ENCODE peak calls at places on chromosomes 6 and 20, in four cellular contexts. P is transverse colon, Q is IMR-90, I is thyroid gland. O is an unnamed sample.

GRCh38 chr6:139587469-139587868 is 213.0 kb upstream of the CITED2 start:
- DNase-seq in P (no peak), Q (peak; percentile 93), I (no peak), O (peak; percentile 12)

GRCh38 chr6:81909981-81910910 is 157.8 kb upstream of the TENT5A start:
- DNase-seq in P (no peak), Q (peak; percentile 33), I (no peak), O (no peak)

GRCh38 chr6:89406157-89406556 is 5.9 kb downstream of the RRAGD start:
- DNase-seq in P (no peak), Q (no peak), I (no peak), O (no peak)

GRCh38 chr6:107360476-107360875 is 98.9 kb downstream of the PDSS2 start:
- DNase-seq in P (no peak), Q (peak; percentile 46), I (no peak), O (no peak)

GRCh38 chr6:165181951-165182414 is 127.4 kb downstream of the C6orf118 start:
- DNase-seq in P (no peak), Q (no peak), I (no peak), O (no peak)

GRCh38 chr20:47678536-47678935 is 106.7 kb downstream of the SULF2 start:
- DNase-seq in P (no peak), Q (no peak), I (no peak), O (no peak)

GRCh38 chr6:36752886-36753506 is 55.4 kb downstream of the RAB44 start:
- DNase-seq in P (peak; percentile 75), Q (no peak), I (no peak), O (no peak)

GRCh38 chr20:35796556-35796955 is 24.7 kb downstream of the PHF20 start:
- DNase-seq in P (no peak), Q (peak; percentile 12), I (no peak), O (peak; percentile 12)

GRCh38 chr6:291697-292505 is at the start of gene DUSP22:
- DNase-seq in P (peak; percentile 93), Q (peak; percentile 77), I (peak; percentile 93), O (no peak)

GRCh38 chr20:25065044-25065624 is 7.2 kb upstream of the ACSS1 start:
- DNase-seq in P (peak; percentile 9), Q (no peak), I (no peak), O (no peak)

DNA sequence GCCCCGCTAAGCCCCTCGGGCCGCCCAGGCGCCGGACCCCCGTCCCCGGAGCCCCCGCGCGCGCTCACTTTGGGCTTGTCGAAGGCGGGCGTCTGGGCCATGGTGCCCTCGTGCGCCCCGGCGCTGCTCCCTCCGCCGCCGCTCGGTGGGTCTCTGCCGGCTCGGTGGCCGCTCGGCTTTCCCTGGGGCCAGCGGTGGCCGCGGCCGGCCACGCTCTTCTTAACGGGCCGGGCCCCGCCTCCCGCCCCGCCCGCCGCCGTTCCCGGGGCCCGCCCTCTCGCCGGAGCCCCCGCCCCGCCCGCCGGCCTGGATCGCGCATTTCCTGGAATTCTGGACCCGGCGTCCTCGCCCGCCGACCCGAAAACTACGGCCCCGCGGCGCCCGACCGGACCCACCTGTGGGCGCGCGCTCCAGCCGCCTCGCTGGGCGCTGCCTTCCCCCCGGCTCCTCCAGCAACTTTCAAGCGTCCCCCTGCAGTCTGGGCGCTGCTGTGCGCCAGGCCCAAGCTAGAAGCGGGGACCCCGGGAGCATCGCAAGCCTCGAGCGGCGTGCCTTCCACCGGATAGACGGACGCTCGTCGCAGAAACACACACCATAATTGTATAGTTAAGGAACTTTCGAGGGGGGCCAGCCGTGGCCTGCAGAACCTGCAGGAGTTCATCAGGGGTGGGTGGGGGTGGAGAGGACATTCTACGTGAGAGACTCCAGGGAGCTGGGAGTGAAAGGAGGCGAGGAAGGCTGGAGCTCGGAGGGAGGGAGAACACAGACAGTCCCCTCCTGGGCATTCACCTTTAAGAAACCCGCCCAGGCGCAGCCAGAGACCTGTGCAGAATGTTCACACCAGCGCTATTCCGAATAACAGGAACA is at the start of gene ADA:
- DNase-seq in P (peak; percentile 79), Q (peak; percentile 21), I (peak; percentile 66), O (peak; percentile 55)
- TF ChIP-seq POLR2A in P (no peak), Q (no peak), I (no peak), O (no peak)

DNA sequence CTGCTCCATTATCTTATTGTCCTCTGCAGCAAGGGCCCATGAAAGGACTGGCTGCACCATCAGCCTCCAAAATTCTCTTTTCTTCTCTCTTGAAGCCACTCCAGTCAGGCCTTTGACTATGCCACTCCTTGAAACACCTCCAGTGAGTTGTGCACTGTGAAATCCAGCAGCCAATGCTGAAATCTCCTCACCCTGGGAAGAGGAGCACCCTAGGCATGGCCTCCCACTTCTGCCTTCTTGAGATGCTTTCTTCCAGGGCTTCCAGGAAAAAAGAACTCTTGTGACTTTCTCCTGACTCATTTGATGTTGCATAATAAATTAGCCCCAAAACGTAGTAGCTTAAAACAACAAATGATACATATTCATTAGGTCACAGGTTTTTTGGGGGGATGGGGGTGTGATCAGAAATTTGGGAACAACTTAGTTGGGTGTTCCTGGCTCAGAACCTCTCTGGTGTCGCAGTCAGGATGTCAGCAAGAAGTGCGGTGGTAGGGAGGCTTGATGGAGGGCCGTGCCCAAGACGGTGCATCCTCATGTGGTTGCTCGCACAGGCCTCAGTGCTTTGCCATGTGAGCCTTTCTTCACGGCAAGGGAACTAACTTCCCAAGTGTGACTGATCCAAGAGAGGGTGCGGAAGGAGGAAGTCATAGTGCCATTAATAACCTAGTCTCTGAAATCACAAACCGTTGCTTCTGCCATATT is 12.1 kb downstream of the NCR2 start:
- DNase-seq in P (no peak), Q (no peak), I (no peak), O (no peak)
- TF ChIP-seq POLR2A in P (no peak), Q (no peak), I (no peak), O (no peak)

DNA sequence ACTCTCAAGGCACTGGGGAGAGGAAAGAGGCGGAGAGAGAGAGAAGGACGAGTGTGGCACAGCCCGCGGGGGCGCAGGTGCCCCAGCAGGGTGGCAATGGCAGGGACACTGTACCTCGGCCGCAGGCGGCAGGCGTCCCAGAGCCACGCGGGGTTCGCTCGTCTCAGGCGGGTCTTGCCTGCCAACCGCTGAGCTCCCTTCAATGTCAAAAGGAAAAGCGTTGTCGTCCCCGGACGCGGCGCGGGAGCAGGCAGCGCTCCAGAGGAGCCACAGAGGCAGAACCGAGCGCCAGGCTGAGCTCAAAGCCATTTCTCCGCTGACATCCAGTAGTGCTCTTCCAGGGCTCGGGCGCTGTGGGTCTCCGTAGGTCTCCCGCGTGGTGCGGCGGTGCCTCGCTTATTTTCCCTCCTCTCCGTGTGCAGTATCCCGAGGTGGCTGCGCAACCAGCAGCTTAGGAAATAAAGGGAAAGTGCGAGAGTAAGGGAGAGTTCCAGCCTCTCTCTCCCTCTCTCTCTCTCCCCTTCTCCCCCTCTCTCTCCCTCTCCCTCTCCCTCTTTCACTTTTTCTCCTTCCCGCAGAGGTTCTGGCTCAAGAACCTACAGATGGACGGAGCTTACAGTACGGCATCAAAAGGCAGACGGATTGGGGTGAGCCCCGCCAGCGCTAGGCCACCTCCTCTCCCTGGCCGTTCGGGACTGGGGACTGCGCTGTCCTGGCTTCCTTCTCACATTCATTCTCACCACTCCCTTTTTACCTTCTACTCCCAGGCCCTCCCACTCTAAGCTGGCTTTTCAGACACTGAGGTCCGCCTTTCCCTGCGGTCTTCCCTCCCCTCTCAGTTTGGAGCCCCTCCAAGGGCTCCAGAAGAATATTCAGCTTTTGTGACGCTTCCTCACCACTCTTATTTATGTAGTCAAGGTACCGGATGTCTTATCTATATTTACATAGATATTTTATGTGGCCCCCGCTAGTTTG is at the start of gene LAMA4:
- DNase-seq in P (peak; percentile 29), Q (peak; percentile 69), I (peak; percentile 61), O (no peak)
- TF ChIP-seq POLR2A in P (peak; percentile 54), Q (peak; percentile 52), I (no peak), O (no peak)

GRCh38 chr6:32969685-32970412 is 1.5 kb downstream of the BRD2 start:
- DNase-seq in P (peak; percentile 77), Q (peak; percentile 97), I (peak; percentile 80), O (peak; percentile 94)

GRCh38 chr6:32971245-32971580 is 2.8 kb downstream of the BRD2 start:
- DNase-seq in P (no peak), Q (no peak), I (no peak), O (no peak)

GRCh38 chr6:32968770-32969684 is 633 bp downstream of the BRD2 start:
- DNase-seq in P (peak; percentile 80), Q (peak; percentile 77), I (peak; percentile 69), O (peak; percentile 95)

GRCh38 chr6:32971581-32972352 is 3.4 kb downstream of the BRD2 start:
- DNase-seq in P (peak; percentile 100), Q (peak; percentile 100), I (peak; percentile 100), O (peak; percentile 100)

DNA sequence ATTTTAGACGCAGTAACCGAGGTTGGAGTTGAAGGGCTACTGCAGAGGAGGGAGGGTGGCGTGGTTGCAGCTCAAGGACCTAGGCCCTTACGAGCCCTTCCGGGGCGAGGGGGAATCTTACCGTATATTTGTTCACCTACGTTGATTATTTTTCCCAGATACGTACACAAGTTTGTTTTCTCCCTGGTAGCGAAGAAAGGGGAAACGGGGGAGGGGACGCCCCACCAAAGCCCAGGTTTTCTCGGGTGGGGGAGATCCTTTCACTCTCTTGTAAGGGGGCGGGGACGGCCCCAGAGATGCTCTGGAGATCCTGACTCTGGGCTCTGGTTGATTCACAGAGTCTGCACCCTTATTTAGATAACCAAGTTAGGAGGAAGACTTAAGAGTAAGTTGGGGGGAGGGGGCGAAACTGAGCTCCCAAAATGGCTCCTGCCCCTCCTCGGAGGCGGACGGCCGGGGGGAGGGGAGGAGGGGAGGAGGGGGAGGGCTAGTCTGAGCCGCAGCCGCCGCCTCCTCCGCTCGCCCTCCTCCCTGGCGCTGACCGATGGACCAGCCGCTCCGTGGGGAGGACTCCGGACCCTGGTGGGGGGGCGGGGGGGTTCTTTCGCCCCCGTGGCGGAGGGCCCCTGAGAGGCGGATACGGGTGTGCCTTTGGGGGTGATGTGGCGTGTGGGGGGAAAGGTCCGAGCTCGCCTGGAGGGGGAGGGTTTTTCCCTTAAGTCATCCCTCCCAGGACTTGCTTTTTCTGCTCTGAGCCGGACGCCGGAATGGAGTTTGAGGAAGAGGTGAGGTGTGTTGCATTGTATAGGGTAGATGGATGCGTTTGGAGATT is 2.2 kb downstream of the BRD2 start:
- DNase-seq in P (peak; percentile 90), Q (peak; percentile 90), I (peak; percentile 93), O (peak; percentile 89)
- TF ChIP-seq POLR2A in P (peak; percentile 9), Q (peak; percentile 64), I (no peak), O (peak; percentile 35)

DNA sequence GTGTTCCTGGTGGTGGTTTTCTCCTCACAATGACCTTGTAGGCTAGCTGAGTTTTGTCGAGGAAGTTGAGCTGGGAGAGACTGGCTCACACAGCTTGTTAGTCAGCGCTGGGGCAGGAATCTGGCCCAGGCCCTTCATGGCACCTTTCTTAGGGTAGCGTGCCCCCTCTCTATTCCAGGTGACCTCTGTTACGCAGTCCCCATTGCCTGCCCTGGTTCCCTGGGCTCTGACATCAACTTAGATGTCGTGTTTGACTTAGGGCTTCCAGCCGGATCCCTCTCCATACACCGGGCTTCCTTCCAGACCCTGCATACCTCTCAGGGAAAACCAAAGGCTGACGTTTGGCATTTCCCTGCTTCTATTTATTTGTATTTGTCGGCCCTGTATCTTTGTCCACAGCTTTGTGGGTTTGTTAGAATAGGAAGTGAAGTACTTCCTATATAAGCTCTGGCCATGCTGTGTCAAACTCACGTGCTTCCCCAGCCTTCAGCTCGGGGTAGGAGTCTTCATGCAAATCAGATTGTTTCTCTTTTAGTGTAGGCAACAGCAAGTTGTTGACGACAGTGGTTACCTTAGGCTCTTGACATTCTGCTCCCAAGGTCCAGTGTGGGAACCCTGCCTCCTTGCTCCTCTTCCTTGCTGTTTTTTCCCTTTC is 12.8 kb downstream of the IGF2R start:
- DNase-seq in P (peak; percentile 55), Q (peak; percentile 91), I (peak; percentile 46), O (peak; percentile 43)
- TF ChIP-seq POLR2A in P (peak; percentile 27), Q (no peak), I (no peak), O (no peak)

GRCh38 chr6:93420163-93420806 is 926 bp upstream of the EPHA7 start:
- DNase-seq in P (no peak), Q (no peak), I (no peak), O (no peak)

GRCh38 chr6:93418448-93419303 is 683 bp downstream of the EPHA7 start:
- DNase-seq in P (peak; percentile 18), Q (no peak), I (peak; percentile 8), O (peak; percentile 2)

GRCh38 chr6:93418113-93418447 is 1.3 kb downstream of the EPHA7 start:
- DNase-seq in P (no peak), Q (no peak), I (no peak), O (no peak)

GRCh38 chr6:93417421-93417996 is 1.9 kb downstream of the EPHA7 start:
- DNase-seq in P (no peak), Q (no peak), I (no peak), O (no peak)

GRCh38 chr6:93419304-93420162 is at the start of gene EPHA7:
- DNase-seq in P (peak; percentile 88), Q (peak; percentile 76), I (peak; percentile 95), O (peak; percentile 65)
- TF ChIP-seq POLR2A in P (peak; percentile 63), Q (no peak), I (no peak), O (no peak)